ENCODE peak calls at places on chromosomes 13 and 19, in four cellular contexts. E is neuronal stem cell, T is A549, B is mesenchymal stem cell. N is an unnamed sample.

GRCh38 chr19:58330458-58330857 is 3.7 kb downstream of the ZSCAN22 start:
- DNase-seq in E (no peak), T (peak), B (peak), N (peak)

GRCh38 chr19:7196721-7197168 is 97.5 kb downstream of the INSR start:
- DNase-seq in E (no peak), T (no peak), B (no peak), N (no peak)

GRCh38 chr19:34345934-34346333 is 19.1 kb upstream of the GPI start:
- DNase-seq in E (no peak), T (peak), B (peak), N (peak)

GRCh38 chr13:75907044-75907443 is 270.9 kb downstream of the LMO7 start:
- DNase-seq in E (no peak), T (no peak), B (no peak), N (no peak)

GRCh38 chr13:81017525-81018152 is 676.7 kb upstream of the SPRY2 start:
- DNase-seq in E (peak), T (peak), B (peak), N (peak)

GRCh38 chr19:29091127-29091526 is 121.8 kb downstream of the UQCRFS1 start:
- DNase-seq in E (no peak), T (no peak), B (no peak), N (no peak)

GRCh38 chr13:82565191-82565590 is 1317.1 kb downstream of the SLITRK1 start:
- DNase-seq in E (no peak), T (no peak), B (no peak), N (no peak)

GRCh38 chr13:27229642-27230041 is 21.7 kb upstream of the RPL21 start:
- DNase-seq in E (no peak), T (no peak), B (no peak), N (no peak)

GRCh38 chr19:47848871-47849473 is 10.1 kb upstream of the TPRX2 start:
- DNase-seq in E (peak), T (peak), B (peak), N (no peak)

GRCh38 chr13:65112123-65113075 is 2117.7 kb downstream of the PCDH9 start:
- DNase-seq in E (no peak), T (no peak), B (peak), N (peak)

GRCh38 chr19:45693168-45693788 is 812 bp downstream of the QPCTL start:
- DNase-seq in E (no peak), T (peak), B (peak), N (peak)

DNA sequence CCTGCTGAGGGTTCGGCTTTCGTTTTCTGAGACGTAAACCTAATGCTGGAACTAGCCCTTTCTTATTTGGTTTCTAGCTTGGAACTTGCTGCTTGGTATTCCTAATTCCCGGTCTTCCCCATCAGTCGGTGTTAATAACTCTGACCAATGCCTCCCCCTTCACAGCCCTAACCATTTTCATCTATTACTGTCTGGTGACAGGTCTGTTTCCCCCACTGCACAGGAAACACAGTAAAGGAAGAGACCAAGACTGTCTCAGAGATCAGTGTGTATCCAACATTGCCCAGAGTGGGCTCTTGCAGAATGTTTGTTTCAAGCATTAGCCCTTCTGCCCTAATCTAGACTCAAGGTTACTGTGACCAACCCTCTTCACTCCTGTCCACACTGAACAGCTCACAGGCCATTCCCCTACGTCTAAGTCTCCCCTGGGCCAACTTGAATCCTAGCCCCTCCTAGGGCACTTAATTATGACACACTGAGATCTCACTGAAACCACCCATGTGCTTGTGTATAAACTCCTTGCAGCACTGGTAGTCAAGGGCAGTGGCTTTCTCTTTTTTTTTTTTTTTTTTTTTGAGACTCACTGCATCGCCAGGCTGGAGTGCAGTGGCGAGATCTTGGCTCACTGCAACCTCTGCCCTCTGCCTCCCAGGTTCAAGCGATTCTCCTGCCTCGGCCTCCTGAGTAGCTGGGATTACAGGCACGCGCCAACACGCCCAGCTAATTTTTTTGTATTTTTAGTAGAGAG is 1.7 kb upstream of the AKT2 start:
- DNase-seq in E (no peak), T (no peak), B (no peak), N (no peak)
- H3K4me2 ChIP-seq in E (no peak), T (no peak), B (no peak), N (peak)

GRCh38 chr19:38255759-38256052 is 468 bp downstream of the PPP1R14A start:
- DNase-seq in E (no peak), T (no peak), B (peak), N (no peak)
- H3K4me2 ChIP-seq in E (peak), T (peak), B (peak), N (no peak)

GRCh38 chr19:14476307-14476662 is 1.1 kb upstream of the PTGER1 start:
- DNase-seq in E (no peak), T (no peak), B (no peak), N (no peak)
- H3K4me2 ChIP-seq in E (no peak), T (peak), B (no peak), N (peak)

GRCh38 chr19:44551850-44552249 is 22.4 kb upstream of the CEACAM20 start:
- DNase-seq in E (no peak), T (no peak), B (no peak), N (no peak)

GRCh38 chr19:44552324-44552723 is 22.8 kb upstream of the CEACAM20 start:
- DNase-seq in E (no peak), T (peak), B (peak), N (no peak)

GRCh38 chr19:44548736-44549135 is 19.3 kb upstream of the CEACAM20 start:
- DNase-seq in E (no peak), T (no peak), B (peak), N (peak)

GRCh38 chr19:44553478-44554171 is 24.1 kb upstream of the CEACAM20 start:
- DNase-seq in E (no peak), T (no peak), B (no peak), N (no peak)

GRCh38 chr19:44549507-44549906 is 20.0 kb upstream of the CEACAM20 start:
- DNase-seq in E (no peak), T (no peak), B (no peak), N (no peak)
- H3K4me2 ChIP-seq in E (no peak), T (no peak), B (no peak), N (no peak)

DNA sequence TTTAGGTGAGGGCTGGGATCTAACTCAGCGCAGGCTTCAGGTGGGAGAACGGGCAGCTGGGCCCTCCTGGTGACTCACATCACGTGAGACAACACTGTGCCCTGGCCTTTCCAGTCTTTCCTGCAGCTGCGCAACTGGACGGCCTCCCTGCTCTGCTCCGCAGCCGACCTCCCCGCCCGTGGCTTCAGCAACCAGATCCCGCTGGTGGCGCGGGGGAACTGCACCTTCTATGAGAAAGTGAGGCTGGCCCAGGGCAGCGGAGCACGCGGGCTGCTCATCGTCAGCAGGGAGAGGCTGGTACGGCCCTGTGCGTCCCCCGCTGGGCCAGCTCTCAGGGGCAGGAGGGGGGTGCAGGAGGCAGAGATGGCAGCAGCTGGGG is 8.8 kb downstream of the SPPL2B start:
- DNase-seq in E (peak), T (no peak), B (peak), N (peak)
- H3K4me2 ChIP-seq in E (no peak), T (no peak), B (no peak), N (no peak)

GRCh38 chr19:19169236-19170052 is 619 bp downstream of the MEF2B start:
- DNase-seq in E (no peak), T (no peak), B (no peak), N (no peak)

GRCh38 chr19:19171110-19171672 is 1.1 kb upstream of the MEF2B start:
- DNase-seq in E (no peak), T (no peak), B (no peak), N (no peak)

GRCh38 chr19:19167612-19168011 is 2.5 kb downstream of the MEF2B start:
- DNase-seq in E (no peak), T (no peak), B (no peak), N (no peak)

GRCh38 chr19:19171821-19172532 is 1.9 kb upstream of the MEF2B start:
- DNase-seq in E (no peak), T (no peak), B (peak), N (peak)

GRCh38 chr19:19170053-19170945 is at the start of gene MEF2B:
- DNase-seq in E (peak), T (no peak), B (peak), N (peak)
- H3K4me2 ChIP-seq in E (peak), T (no peak), B (peak), N (peak)

GRCh38 chr19:27792576-27793127 is 1420.3 kb downstream of the UQCRFS1 start:
- DNase-seq in E (no peak), T (no peak), B (no peak), N (no peak)
- H3K4me2 ChIP-seq in E (peak), T (peak), B (peak), N (peak)